ENCODE peak calls at places on chromosomes 4 and X, in five cellular contexts. O is CD4-positive, CD25-positive, alpha-beta regulatory T cell; A is CD8-positive, alpha-beta memory T cell; J is right atrium auricular region; F is thoracic aorta. G is an unnamed sample. For H3K27me3, the result is how much of the 10 kb centered on the place peaks cover.

GRCh38 chr4:165680821-165681220 is 192.2 kb upstream of the TLL1 start:
- DNase-seq in A (no peak), O (no peak), F (no peak), J (no peak), G (no peak)

GRCh38 chr4:100022792-100023222 is 72.7 kb upstream of the H2AZ1 start:
- DNase-seq in J (no peak), A (no peak), O (no peak), F (no peak), G (no peak)

GRCh38 chrX:53288173-53288572 is 6.8 kb upstream of the IQSEC2 start:
- DNase-seq in J (peak), O (peak), A (peak), F (no peak), G (no peak)

GRCh38 chr4:150321113-150321512 is 242.9 kb downstream of the DCLK2 start:
- DNase-seq in F (no peak), J (no peak), O (no peak), A (no peak), G (no peak)

GRCh38 chrX:103791826-103792458 is 15.3 kb downstream of the PLP1 start:
- DNase-seq in J (no peak), O (no peak), F (no peak), A (no peak), G (no peak)

GRCh38 chr4:7654550-7655266 is 220.0 kb upstream of the PSAPL1 start:
- DNase-seq in F (no peak), O (no peak), J (no peak), A (no peak), G (no peak)

GRCh38 chrX:77561372-77561771 is 114.2 kb downstream of the FGF16 start:
- DNase-seq in F (no peak), J (no peak), O (no peak), A (no peak), G (no peak)

GRCh38 chr4:147173797-147174196 is 228.1 kb upstream of the TTC29 start:
- DNase-seq in A (no peak), O (no peak), J (no peak), F (no peak), G (no peak)

GRCh38 chr4:165379662-165380061 is 854 bp downstream of the CPE start:
- DNase-seq in J (no peak), F (no peak), O (no peak), A (no peak), G (no peak)

GRCh38 chr4:128341634-128342033 is 54.0 kb upstream of the PGRMC2 start:
- DNase-seq in A (no peak), F (no peak), J (no peak), O (no peak), G (no peak)

GRCh38 chr4:7812191-7812860 is 127.3 kb downstream of the AFAP1 start:
- DNase-seq in J (no peak), F (no peak), O (no peak), A (no peak), G (no peak)

GRCh38 chr4:2507259-2507658 is 29.2 kb upstream of the FAM193A start:
- DNase-seq in A (no peak), O (no peak), J (no peak), F (no peak), G (no peak)

GRCh38 chr4:174318829-174319764 is 35.4 kb downstream of the CEP44 start:
- DNase-seq in F (no peak), A (peak), O (no peak), J (no peak), G (no peak)

GRCh38 chrX:17692709-17693346 is 44.5 kb upstream of the SCML1 start:
- DNase-seq in A (no peak), O (no peak), J (no peak), F (no peak), G (no peak)

GRCh38 chrX:23616361-23616760 is 50.9 kb upstream of the PRDX4 start:
- DNase-seq in A (no peak), F (no peak), O (no peak), J (no peak), G (no peak)

GRCh38 chr4:165700855-165701254 is 172.2 kb upstream of the TLL1 start:
- DNase-seq in O (no peak), A (no peak), J (no peak), F (no peak), G (no peak)

GRCh38 chr4:94410678-94411206 is 41.0 kb upstream of the PDLIM5 start:
- DNase-seq in A (no peak), O (no peak), F (peak), J (peak), G (no peak)

GRCh38 chr4:174256277-174256713 is 27.2 kb downstream of the FBXO8 start:
- DNase-seq in J (no peak), O (no peak), A (no peak), F (no peak), G (no peak)

GRCh38 chr4:89283975-89284556 is 23.5 kb downstream of the GPRIN3 start:
- DNase-seq in A (no peak), J (no peak), F (no peak), O (no peak), G (no peak)

GRCh38 chr4:95867919-95868318 is 28.0 kb downstream of the PDHA2 start:
- DNase-seq in J (no peak), A (no peak), O (no peak), F (no peak), G (no peak)

GRCh38 chr4:173262363-173262762 is 71.8 kb downstream of the HMGB2 start:
- DNase-seq in F (no peak), O (no peak), J (no peak), A (no peak), G (no peak)

DNA sequence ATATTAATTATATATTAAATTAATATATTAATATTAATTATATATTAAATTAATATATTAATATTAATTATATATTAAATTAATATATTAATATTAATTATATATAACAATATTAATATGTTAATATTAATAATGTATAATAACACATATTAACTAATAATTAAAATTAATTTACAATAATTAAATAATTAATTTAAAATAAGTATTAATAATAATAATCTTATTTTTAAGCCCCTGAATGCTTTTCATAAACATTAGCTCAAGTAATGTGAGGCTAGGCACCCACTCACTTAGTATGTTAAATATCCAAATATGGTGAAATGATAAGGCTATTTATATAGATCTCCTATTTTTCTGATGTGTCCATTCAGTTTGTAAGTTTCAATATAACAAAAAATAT is 26.9 kb downstream of the NKX6-1 start:
- DNase-seq in O (no peak), F (no peak), J (no peak), A (no peak), G (no peak)
- H3K27me3 ChIP-seq in O (under half), F (under half), J (under half), A (under half), G (under half)

DNA sequence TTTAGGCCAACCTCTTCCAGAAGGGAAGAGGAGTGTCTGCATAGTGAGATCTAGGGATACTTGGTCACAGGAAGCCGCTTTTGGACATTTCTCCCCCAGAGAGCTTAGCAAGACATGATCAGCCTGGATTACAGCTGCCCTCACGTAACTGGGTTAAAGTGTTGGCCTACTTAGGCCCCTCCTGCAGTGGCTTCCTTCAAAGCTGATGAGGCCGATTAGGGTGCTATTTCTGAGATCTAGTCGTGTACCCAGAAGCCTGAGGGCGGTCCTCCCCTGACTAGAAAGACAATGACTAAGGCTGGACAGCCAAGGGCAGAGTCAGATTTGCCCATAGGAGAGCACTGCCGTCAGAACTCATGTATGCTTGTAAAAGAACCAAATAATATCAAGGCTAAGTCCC is 135.0 kb downstream of the AMMECR1 start:
- DNase-seq in A (no peak), J (no peak), F (no peak), O (no peak), G (no peak)
- H3K27ac ChIP-seq in A (no peak), J (no peak), F (no peak), O (no peak), G (no peak)

DNA sequence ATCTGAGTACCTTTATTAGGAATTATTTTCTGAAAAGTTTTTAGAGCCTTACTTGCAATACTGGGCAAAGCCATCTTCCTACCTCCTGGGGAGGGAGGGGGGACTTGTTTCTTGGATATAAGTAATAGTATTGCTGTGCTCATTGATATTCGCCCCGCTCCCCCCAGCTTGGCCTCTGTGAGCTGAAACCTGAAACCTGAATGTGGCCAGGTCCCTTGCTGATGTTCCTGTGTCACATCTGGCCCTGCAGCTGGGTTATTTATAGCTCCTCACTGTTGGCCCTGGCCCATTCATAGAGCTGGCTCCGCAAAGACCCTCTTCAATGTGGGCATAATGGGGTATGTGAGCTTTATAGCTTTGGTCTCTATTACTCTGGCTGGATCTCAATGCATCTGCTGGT is 59.5 kb downstream of the FRMPD3 start:
- DNase-seq in F (no peak), A (no peak), O (no peak), J (no peak), G (no peak)
- H3K27me3 ChIP-seq in F (under half), A (under half), O (under half), J (under half), G (under half)

DNA sequence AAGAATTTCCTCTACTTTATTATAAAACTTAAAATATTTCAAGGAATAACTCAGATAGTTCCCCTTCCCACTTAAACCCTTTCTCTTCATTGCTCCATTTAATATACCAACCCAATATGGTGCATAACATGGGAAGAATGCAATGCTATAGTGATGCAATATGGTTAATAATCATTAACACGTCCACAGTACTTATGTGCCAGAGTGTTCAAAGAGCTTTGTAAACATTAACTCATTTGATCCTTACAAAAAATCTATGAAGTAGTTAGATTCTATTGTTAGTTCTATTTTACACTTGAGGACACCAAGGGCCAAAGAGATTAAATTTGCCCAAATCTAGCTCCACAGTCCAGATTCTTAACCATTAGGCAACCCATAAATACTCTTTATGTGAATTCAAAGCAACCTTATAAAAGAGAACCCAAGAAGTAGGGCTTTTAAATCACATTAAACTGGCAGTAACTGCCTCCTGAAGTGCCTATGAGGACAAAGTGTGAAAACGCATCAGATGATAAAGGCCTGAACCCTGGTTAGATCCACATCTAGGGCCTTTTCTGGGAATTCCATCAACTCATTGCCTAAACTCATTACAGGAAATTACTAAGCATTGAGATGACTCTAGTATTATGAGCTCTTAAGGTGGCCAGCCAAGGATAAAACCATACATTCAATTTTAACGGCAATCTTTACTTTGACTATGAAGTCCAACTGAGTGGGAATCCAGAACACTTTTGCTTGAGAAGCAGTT is 94.3 kb downstream of the AREG start:
- DNase-seq in A (no peak), O (no peak), F (no peak), J (no peak), G (no peak)
- H3K27ac ChIP-seq in A (no peak), O (no peak), F (no peak), J (no peak), G (no peak)

DNA sequence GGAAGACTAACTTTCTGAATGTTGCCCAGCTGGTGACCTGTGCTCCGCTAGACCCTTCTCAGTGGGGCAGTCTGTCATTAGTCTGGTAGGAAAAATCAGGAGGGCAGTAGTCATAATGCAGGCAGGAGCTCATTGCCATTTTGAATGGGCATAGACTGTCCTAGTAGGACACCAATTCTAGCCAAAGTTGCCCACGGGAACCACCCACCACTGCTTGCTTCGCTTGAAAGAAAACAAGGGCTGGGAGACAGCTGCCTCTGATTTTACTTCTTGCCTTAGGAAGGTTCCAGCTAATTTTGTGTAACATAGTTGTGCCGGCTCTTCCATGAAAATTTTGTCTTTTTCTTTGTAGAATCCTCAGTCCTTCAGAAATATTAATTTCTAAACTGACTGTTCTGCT is 23.3 kb downstream of the HOPX start:
- DNase-seq in A (no peak), J (no peak), F (no peak), O (no peak), G (no peak)
- H3K27me3 ChIP-seq in A (under half), J (under half), F (under half), O (under half), G (under half)

DNA sequence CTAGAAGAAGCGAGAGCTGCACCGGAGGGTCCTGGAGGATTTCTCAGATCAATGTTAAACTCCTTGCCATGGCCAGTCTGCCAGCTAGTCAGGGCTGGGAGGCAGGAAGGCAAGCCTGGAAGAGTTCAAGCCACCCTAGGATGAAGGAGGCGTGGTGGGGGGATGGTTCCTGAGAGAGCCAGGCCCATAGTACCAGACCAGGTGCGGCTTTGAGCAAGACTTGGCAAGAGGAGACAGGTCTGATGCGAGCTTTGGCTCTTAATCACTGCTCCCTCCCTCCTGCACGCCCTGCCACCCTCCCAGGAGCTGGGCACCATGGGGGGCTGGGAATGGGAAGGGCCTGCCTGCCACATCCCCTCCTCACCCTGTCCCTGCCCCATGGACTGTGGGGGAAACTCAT is 50.2 kb downstream of the EFNB1 start:
- DNase-seq in F (no peak), O (no peak), J (no peak), A (no peak), G (no peak)
- H3K27ac ChIP-seq in F (no peak), O (no peak), J (no peak), A (no peak), G (no peak)